ENCODE peak calls at places on chromosomes 6 and 20, in ten cellular contexts. W is WTC11; X is GM04504; E is NCI-H774; Z is M059J; P is stimulated activated CD4-positive, alpha-beta T cell treated with anti-CD3 and anti-CD28 coated beads, Interleukin-4, amount 100 ng/mL, for 24 hours; N is SIG-M5; L is NCI-H460; G is AG20443; V is AG08395. M is an unnamed sample.

GRCh38 chr20:57056651-57057050 is 209.8 kb downstream of the BMP7 start:
- DNase-seq in P (no peak), L (no peak), V (no peak), Z (peak; percentile 83), W (no peak), X (no peak), G (no peak), E (no peak), N (no peak), M (no peak)

GRCh38 chr20:37299718-37300529 is 10.5 kb downstream of the MANBAL start:
- DNase-seq in W (no peak), Z (peak; percentile 44), E (no peak), N (no peak), V (peak; percentile 55), L (no peak), G (peak; percentile 66), X (peak; percentile 59), P (no peak), M (no peak)

GRCh38 chr6:37442416-37443218 is 9.6 kb downstream of the CMTR1 start:
- DNase-seq in G (no peak), L (no peak), V (no peak), E (no peak), N (no peak), P (no peak), X (no peak), W (no peak), Z (peak; percentile 22), M (no peak)

GRCh38 chr6:168278904-168279303 is 40.7 kb downstream of the DACT2 start:
- DNase-seq in P (no peak), G (no peak), W (no peak), X (no peak), L (no peak), Z (no peak), E (no peak), N (no peak), V (no peak), M (no peak)

GRCh38 chr6:27811383-27811782 is 100.8 kb downstream of the OR2B2 start:
- DNase-seq in G (no peak), V (no peak), E (no peak), Z (no peak), X (no peak), P (no peak), N (no peak), L (no peak), W (no peak), M (no peak)

GRCh38 chr6:155264704-155265320 is 999 bp downstream of the CLDN20 start:
- DNase-seq in P (no peak), X (no peak), G (peak; percentile 61), E (no peak), V (peak; percentile 48), Z (no peak), W (no peak), N (no peak), L (no peak), M (no peak)

GRCh38 chr20:24589381-24589780 is 120.0 kb downstream of the SYNDIG1 start:
- DNase-seq in X (no peak), N (no peak), E (no peak), P (no peak), L (no peak), W (no peak), Z (no peak), G (no peak), V (no peak), M (no peak)

GRCh38 chr6:8070718-8071117 is 6.5 kb upstream of the BLOC1S5 start:
- DNase-seq in N (no peak), E (no peak), L (no peak), X (no peak), P (no peak), G (no peak), Z (no peak), W (no peak), V (no peak), M (no peak)

GRCh38 chr6:67880939-67881705 is 754.0 kb upstream of the ADGRB3 start:
- DNase-seq in N (no peak), L (no peak), W (no peak), G (no peak), E (no peak), X (no peak), P (no peak), V (no peak), Z (peak; percentile 94), M (no peak)

GRCh38 chr20:23640873-23641667 is 3.3 kb upstream of the CST3 start:
- DNase-seq in W (no peak), N (no peak), X (no peak), L (no peak), P (no peak), V (no peak), G (no peak), E (no peak), Z (no peak), M (no peak)

GRCh38 chr6:47073125-47074110 is 31.3 kb upstream of the ADGRF1 start:
- DNase-seq in V (no peak), W (no peak), Z (no peak), N (no peak), P (no peak), G (no peak), L (no peak), E (no peak), X (no peak), M (no peak)

GRCh38 chr6:117484052-117484646 is 1.7 kb downstream of the DCBLD1 start:
- DNase-seq in X (no peak), V (no peak), L (no peak), N (no peak), Z (no peak), E (no peak), G (no peak), P (no peak), W (no peak), M (no peak)

GRCh38 chr6:111356551-111356950 is 126.5 kb downstream of the REV3L start:
- DNase-seq in W (no peak), P (no peak), X (no peak), G (no peak), V (no peak), N (no peak), L (no peak), E (no peak), Z (no peak), M (no peak)

GRCh38 chr20:33990075-33990474 is 3.6 kb upstream of the RALY start:
- DNase-seq in G (no peak), E (no peak), W (no peak), L (no peak), N (no peak), Z (no peak), P (no peak), V (no peak), X (no peak), M (no peak)

GRCh38 chr6:137271245-137272183 is 52.3 kb upstream of the IFNGR1 start:
- DNase-seq in N (no peak), Z (peak; percentile 69), L (peak; percentile 55), E (peak; percentile 66), G (peak; percentile 48), V (peak; percentile 62), P (no peak), W (no peak), X (peak; percentile 26), M (no peak)

GRCh38 chr20:45355209-45355608 is 7.0 kb upstream of the SDC4 start:
- DNase-seq in X (no peak), N (no peak), Z (peak; percentile 94), P (peak; percentile 18), G (peak; percentile 57), L (no peak), V (peak; percentile 59), W (no peak), E (no peak), M (peak; percentile 69)

GRCh38 chr6:155154158-155154830 is 109.5 kb upstream of the CLDN20 start:
- DNase-seq in Z (peak; percentile 92), N (no peak), V (peak; percentile 78), X (peak; percentile 64), L (no peak), E (no peak), P (peak; percentile 47), G (peak; percentile 81), W (no peak), M (peak; percentile 53)

GRCh38 chr20:19122395-19122794 is 90.0 kb upstream of the SLC24A3 start:
- DNase-seq in E (no peak), L (no peak), Z (no peak), V (no peak), N (no peak), G (no peak), P (no peak), X (no peak), W (no peak), M (no peak)

GRCh38 chr6:107235521-107235920 is 120.2 kb upstream of the BEND3 start:
- DNase-seq in V (no peak), W (no peak), P (no peak), L (no peak), X (no peak), G (no peak), N (no peak), E (no peak), Z (no peak), M (no peak)

GRCh38 chr6:124029535-124029934 is 225.9 kb downstream of the NKAIN2 start:
- DNase-seq in G (no peak), P (no peak), L (no peak), W (peak; percentile 13), X (no peak), Z (no peak), V (no peak), E (no peak), N (no peak), M (no peak)

GRCh38 chr20:50886184-50886790 is 45.0 kb downstream of the ADNP start:
- DNase-seq in E (no peak), L (no peak), N (no peak), P (no peak), W (no peak), V (no peak), Z (no peak), X (no peak), G (no peak), M (peak; percentile 13)

GRCh38 chr20:61500791-61501321 is 248.8 kb downstream of the CDH4 start:
- DNase-seq in X (no peak), G (no peak), N (no peak), Z (peak; percentile 38), V (peak; percentile 18), P (no peak), W (no peak), L (no peak), E (no peak), M (no peak)

GRCh38 chr20:24986436-24987015 is 6.0 kb downstream of the APMAP start:
- DNase-seq in W (no peak), N (no peak), E (no peak), X (no peak), L (no peak), Z (no peak), V (no peak), G (no peak), P (no peak), M (no peak)

GRCh38 chr6:106551155-106551554 is 78.1 kb downstream of the RTN4IP1 start:
- DNase-seq in N (no peak), P (no peak), V (no peak), L (no peak), X (no peak), G (no peak), Z (no peak), W (no peak), E (no peak), M (no peak)

GRCh38 chr6:142112451-142113061 is 20.2 kb upstream of the GJE1 start:
- DNase-seq in E (peak; percentile 64), G (peak; percentile 64), P (peak; percentile 80), Z (peak; percentile 78), L (peak; percentile 56), X (peak; percentile 42), V (peak; percentile 71), W (peak; percentile 81), N (no peak), M (no peak)

GRCh38 chr20:48064929-48065328 is 279.6 kb upstream of the SULF2 start:
- DNase-seq in P (no peak), N (no peak), E (no peak), G (peak; percentile 46), V (no peak), W (no peak), L (no peak), Z (peak; percentile 97), X (no peak), M (peak; percentile 91)

GRCh38 chr6:1901556-1901955 is 291.8 kb downstream of the FOXC1 start:
- DNase-seq in L (no peak), G (no peak), P (no peak), N (no peak), E (no peak), X (no peak), W (no peak), Z (peak; percentile 78), V (peak; percentile 29), M (peak; percentile 76)

GRCh38 chr6:130583268-130583667 is 217.5 kb downstream of the TMEM200A start:
- DNase-seq in L (no peak), P (no peak), E (peak; percentile 24), N (no peak), V (no peak), G (no peak), Z (no peak), W (peak; percentile 22), X (no peak), M (no peak)

M was measured in osteoblast.